ENCODE peak calls at places on chromosomes 1 and 21, in ten cellular contexts. S, O, N, T, L, Z, C, M, B and U are unnamed samples.

GRCh38 chr1:109793486-109794318 is 30.0 kb upstream of the EPS8L3 start:
- DNase-seq in S (no peak), O (peak; percentile 45), N (no peak), T (no peak), L (no peak), Z (peak; percentile 61), C (peak; percentile 67), M (peak; percentile 69), B (no peak), U (peak; percentile 80)

GRCh38 chr1:160741597-160742348 is 2.7 kb downstream of the SLAMF7 start:
- DNase-seq in S (no peak), O (peak; percentile 41), N (no peak), T (no peak), L (no peak), Z (no peak), C (no peak), M (no peak), B (no peak), U (no peak)

GRCh38 chr1:28986296-28986910 is 72.0 kb downstream of the EPB41 start:
- DNase-seq in S (no peak), O (no peak), N (no peak), T (no peak), L (no peak), Z (no peak), C (no peak), M (no peak), B (no peak), U (no peak)

GRCh38 chr1:111758373-111758772 is 2.7 kb downstream of the DDX20 start:
- DNase-seq in S (no peak), O (peak; percentile 43), N (no peak), T (no peak), L (no peak), Z (no peak), C (no peak), M (no peak), B (no peak), U (no peak)

GRCh38 chr1:215284966-215285365 is 202.4 kb downstream of the KCNK2 start:
- DNase-seq in S (no peak), O (no peak), N (no peak), T (no peak), L (no peak), Z (no peak), C (no peak), M (no peak), B (no peak), U (no peak)

GRCh38 chr21:26743524-26743923 is 101.7 kb downstream of the ADAMTS1 start:
- DNase-seq in S (no peak), O (no peak), N (no peak), T (no peak), L (no peak), Z (no peak), C (no peak), M (no peak), B (peak; percentile 22), U (no peak)

GRCh38 chr1:5960336-5960735 is 31.9 kb downstream of the NPHP4 start:
- DNase-seq in S (no peak), O (no peak), N (no peak), T (no peak), L (no peak), Z (no peak), C (no peak), M (no peak), B (no peak), U (no peak)

GRCh38 chr1:101250656-101251272 is 13.9 kb downstream of the S1PR1 start:
- DNase-seq in S (no peak), O (no peak), N (no peak), T (no peak), L (no peak), Z (no peak), C (no peak), M (no peak), B (no peak), U (no peak)

GRCh38 chr1:157137051-157137772 is 983 bp downstream of the ETV3 start:
- DNase-seq in S (no peak), O (no peak), N (peak; percentile 31), T (no peak), L (no peak), Z (no peak), C (no peak), M (peak; percentile 28), B (no peak), U (peak; percentile 31)

GRCh38 chr1:164675342-164675904 is 116.4 kb downstream of the PBX1 start:
- DNase-seq in S (no peak), O (no peak), N (no peak), T (no peak), L (no peak), Z (no peak), C (no peak), M (peak; percentile 33), B (no peak), U (no peak)

GRCh38 chr1:227947678-227948492 is at the start of gene WNT9A:
- DNase-seq in S (peak; percentile 56), O (peak; percentile 79), N (peak; percentile 47), T (no peak), L (no peak), Z (peak; percentile 61), C (no peak), M (peak; percentile 41), B (no peak), U (peak; percentile 38)

GRCh38 chr1:203406446-203407045 is 55.6 kb upstream of the FMOD start:
- DNase-seq in S (peak; percentile 52), O (no peak), N (no peak), T (no peak), L (peak; percentile 53), Z (no peak), C (no peak), M (no peak), B (no peak), U (peak; percentile 47)

GRCh38 chr1:33349081-33349759 is 28.3 kb upstream of the A3GALT2 start:
- DNase-seq in S (peak; percentile 52), O (peak; percentile 61), N (peak; percentile 30), T (peak; percentile 36), L (no peak), Z (peak; percentile 74), C (no peak), M (no peak), B (no peak), U (peak; percentile 55)

GRCh38 chr1:46134660-46135331 is 2.4 kb upstream of the PIK3R3 start:
- DNase-seq in S (no peak), O (no peak), N (no peak), T (no peak), L (no peak), Z (no peak), C (no peak), M (no peak), B (no peak), U (no peak)

GRCh38 chr1:109527098-109527811 is 12.4 kb upstream of the GPR61 start:
- DNase-seq in S (no peak), O (no peak), N (no peak), T (no peak), L (no peak), Z (no peak), C (no peak), M (no peak), B (no peak), U (no peak)

GRCh38 chr1:173779946-173780345 is 44.5 kb upstream of the DARS2 start:
- DNase-seq in S (no peak), O (no peak), N (no peak), T (no peak), L (no peak), Z (no peak), C (no peak), M (peak; percentile 19), B (no peak), U (no peak)

GRCh38 chr1:192461684-192462083 is 113.9 kb upstream of the RGS1 start:
- DNase-seq in S (no peak), O (no peak), N (no peak), T (no peak), L (no peak), Z (no peak), C (no peak), M (no peak), B (no peak), U (no peak)

GRCh38 chr1:94907161-94907560 is 19.7 kb downstream of the CNN3 start:
- DNase-seq in S (no peak), O (no peak), N (no peak), T (no peak), L (no peak), Z (no peak), C (no peak), M (no peak), B (no peak), U (no peak)

GRCh38 chr1:238485062-238485905 is 594.6 kb upstream of the ZP4 start:
- DNase-seq in S (peak; percentile 44), O (peak; percentile 12), N (no peak), T (no peak), L (no peak), Z (no peak), C (no peak), M (peak; percentile 75), B (no peak), U (no peak)

GRCh38 chr1:176843352-176844297 is 320.9 kb downstream of the ASTN1 start:
- DNase-seq in S (peak; percentile 52), O (peak; percentile 59), N (no peak), T (no peak), L (peak; percentile 12), Z (no peak), C (no peak), M (peak; percentile 24), B (peak; percentile 11), U (no peak)

GRCh38 chr1:20717452-20718342 is at the start of gene KIF17:
- DNase-seq in S (peak; percentile 75), O (peak; percentile 87), N (peak; percentile 33), T (peak; percentile 49), L (peak; percentile 78), Z (peak; percentile 81), C (peak; percentile 34), M (no peak), B (no peak), U (peak; percentile 78)

GRCh38 chr1:3009021-3009420 is 12.2 kb upstream of the ACTRT2 start:
- DNase-seq in S (no peak), O (no peak), N (no peak), T (no peak), L (no peak), Z (peak; percentile 8), C (no peak), M (no peak), B (no peak), U (no peak)

GRCh38 chr1:119626841-119627240 is 21.2 kb downstream of the ZNF697 start:
- DNase-seq in S (peak; percentile 53), O (no peak), N (no peak), T (no peak), L (no peak), Z (no peak), C (no peak), M (no peak), B (no peak), U (no peak)

GRCh38 chr1:106831511-106831910 is 225.0 kb upstream of the PRMT6 start:
- DNase-seq in S (no peak), O (no peak), N (no peak), T (no peak), L (no peak), Z (no peak), C (no peak), M (no peak), B (no peak), U (no peak)

GRCh38 chr1:237879195-237879594 is 11.5 kb downstream of the ZP4 start:
- DNase-seq in S (no peak), O (no peak), N (peak; percentile 24), T (no peak), L (no peak), Z (no peak), C (no peak), M (peak; percentile 88), B (no peak), U (no peak)

GRCh38 chr1:109770331-109771095 is 6.8 kb upstream of the EPS8L3 start:
- DNase-seq in S (peak; percentile 16), O (no peak), N (no peak), T (no peak), L (peak; percentile 60), Z (no peak), C (peak; percentile 21), M (no peak), B (peak; percentile 58), U (peak; percentile 15)

GRCh38 chr1:153827168-153827964 is 52.2 kb downstream of the SLC27A3 start:
- DNase-seq in S (no peak), O (peak; percentile 21), N (no peak), T (no peak), L (no peak), Z (no peak), C (no peak), M (no peak), B (no peak), U (no peak)

GRCh38 chr21:36097427-36098230 is 27.8 kb downstream of the CBR1 start:
- DNase-seq in S (no peak), O (no peak), N (no peak), T (no peak), L (no peak), Z (no peak), C (no peak), M (peak; percentile 68), B (no peak), U (no peak)